ENCODE peak calls at places on chromosomes 16 and 17, in nine cellular contexts. One of them, this sample, is unnamed.

GRCh38 chr17:7295230-7296180 is 1.1 kb upstream of the YBX2 start:
- DNase-seq in activated CD8-positive, alpha-beta memory T cell treated with anti-CD3 and anti-CD28 coated beads for 24 hours: no peak
- DNase-seq in mesendoderm: no peak
- DNase-seq in fibroblast of the conjunctiva: no peak
- DNase-seq in hippocampal formation: no peak
- DNase-seq in naive B cell: no peak
- DNase-seq in mucosa of gallbladder: no peak
- DNase-seq in T-cell: no peak
- DNase-seq in neural crest cell: no peak
- DNase-seq in this sample: no peak

GRCh38 chr17:33292981-33293867 is at the start of gene ASIC2:
- DNase-seq in activated CD8-positive, alpha-beta memory T cell treated with anti-CD3 and anti-CD28 coated beads for 24 hours: no peak
- DNase-seq in mesendoderm: peak
- DNase-seq in fibroblast of the conjunctiva: no peak
- DNase-seq in hippocampal formation: no peak
- DNase-seq in naive B cell: no peak
- DNase-seq in mucosa of gallbladder: peak
- DNase-seq in T-cell: no peak
- DNase-seq in neural crest cell: peak
- DNase-seq in this sample: no peak

GRCh38 chr17:21687136-21687953 is 5.0 kb upstream of the KCNJ18 start:
- DNase-seq in activated CD8-positive, alpha-beta memory T cell treated with anti-CD3 and anti-CD28 coated beads for 24 hours: no peak
- DNase-seq in mesendoderm: no peak
- DNase-seq in fibroblast of the conjunctiva: no peak
- DNase-seq in hippocampal formation: no peak
- DNase-seq in naive B cell: no peak
- DNase-seq in mucosa of gallbladder: no peak
- DNase-seq in T-cell: no peak
- DNase-seq in neural crest cell: no peak
- DNase-seq in this sample: no peak

GRCh38 chr16:2482181-2483107 is 7.5 kb downstream of the TBC1D24 start:
- DNase-seq in activated CD8-positive, alpha-beta memory T cell treated with anti-CD3 and anti-CD28 coated beads for 24 hours: no peak
- DNase-seq in mesendoderm: no peak
- DNase-seq in fibroblast of the conjunctiva: peak
- DNase-seq in hippocampal formation: peak
- DNase-seq in naive B cell: no peak
- DNase-seq in mucosa of gallbladder: peak
- DNase-seq in T-cell: no peak
- DNase-seq in neural crest cell: no peak
- DNase-seq in this sample: no peak

GRCh38 chr17:68360198-68360597 is 68.9 kb downstream of the ARSG start:
- DNase-seq in activated CD8-positive, alpha-beta memory T cell treated with anti-CD3 and anti-CD28 coated beads for 24 hours: no peak
- DNase-seq in mesendoderm: no peak
- DNase-seq in fibroblast of the conjunctiva: no peak
- DNase-seq in hippocampal formation: no peak
- DNase-seq in naive B cell: no peak
- DNase-seq in mucosa of gallbladder: no peak
- DNase-seq in T-cell: no peak
- DNase-seq in neural crest cell: no peak
- DNase-seq in this sample: no peak

GRCh38 chr16:56948234-56948633 is 13.5 kb upstream of the CETP start:
- DNase-seq in activated CD8-positive, alpha-beta memory T cell treated with anti-CD3 and anti-CD28 coated beads for 24 hours: no peak
- DNase-seq in mesendoderm: no peak
- DNase-seq in fibroblast of the conjunctiva: no peak
- DNase-seq in hippocampal formation: no peak
- DNase-seq in naive B cell: no peak
- DNase-seq in mucosa of gallbladder: no peak
- DNase-seq in T-cell: no peak
- DNase-seq in neural crest cell: no peak
- DNase-seq in this sample: no peak

GRCh38 chr16:84518804-84519341 is 14.4 kb upstream of the MEAK7 start:
- DNase-seq in activated CD8-positive, alpha-beta memory T cell treated with anti-CD3 and anti-CD28 coated beads for 24 hours: peak
- DNase-seq in mesendoderm: no peak
- DNase-seq in fibroblast of the conjunctiva: no peak
- DNase-seq in hippocampal formation: no peak
- DNase-seq in naive B cell: no peak
- DNase-seq in mucosa of gallbladder: no peak
- DNase-seq in T-cell: peak
- DNase-seq in neural crest cell: no peak
- DNase-seq in this sample: peak

GRCh38 chr17:50903604-50904521 is 37.7 kb upstream of the TOB1 start:
- DNase-seq in activated CD8-positive, alpha-beta memory T cell treated with anti-CD3 and anti-CD28 coated beads for 24 hours: no peak
- DNase-seq in mesendoderm: no peak
- DNase-seq in fibroblast of the conjunctiva: peak
- DNase-seq in hippocampal formation: no peak
- DNase-seq in naive B cell: no peak
- DNase-seq in mucosa of gallbladder: no peak
- DNase-seq in T-cell: peak
- DNase-seq in neural crest cell: no peak
- DNase-seq in this sample: peak

GRCh38 chr17:32583053-32583452 is 96.3 kb downstream of the CDK5R1 start:
- DNase-seq in activated CD8-positive, alpha-beta memory T cell treated with anti-CD3 and anti-CD28 coated beads for 24 hours: no peak
- DNase-seq in mesendoderm: no peak
- DNase-seq in fibroblast of the conjunctiva: no peak
- DNase-seq in hippocampal formation: no peak
- DNase-seq in naive B cell: no peak
- DNase-seq in mucosa of gallbladder: no peak
- DNase-seq in T-cell: no peak
- DNase-seq in neural crest cell: no peak
- DNase-seq in this sample: no peak

GRCh38 chr16:54473201-54473993 is 186.8 kb upstream of the IRX3 start:
- DNase-seq in activated CD8-positive, alpha-beta memory T cell treated with anti-CD3 and anti-CD28 coated beads for 24 hours: no peak
- DNase-seq in mesendoderm: no peak
- DNase-seq in fibroblast of the conjunctiva: peak
- DNase-seq in hippocampal formation: no peak
- DNase-seq in naive B cell: no peak
- DNase-seq in mucosa of gallbladder: no peak
- DNase-seq in T-cell: no peak
- DNase-seq in neural crest cell: no peak
- DNase-seq in this sample: no peak

GRCh38 chr17:70901870-70902269 is 732.5 kb downstream of the KCNJ2 start:
- DNase-seq in activated CD8-positive, alpha-beta memory T cell treated with anti-CD3 and anti-CD28 coated beads for 24 hours: no peak
- DNase-seq in mesendoderm: no peak
- DNase-seq in fibroblast of the conjunctiva: no peak
- DNase-seq in hippocampal formation: no peak
- DNase-seq in naive B cell: no peak
- DNase-seq in mucosa of gallbladder: no peak
- DNase-seq in T-cell: no peak
- DNase-seq in neural crest cell: no peak
- DNase-seq in this sample: no peak

GRCh38 chr16:72537684-72538083 is 365.7 kb upstream of the PMFBP1 start:
- DNase-seq in activated CD8-positive, alpha-beta memory T cell treated with anti-CD3 and anti-CD28 coated beads for 24 hours: no peak
- DNase-seq in mesendoderm: no peak
- DNase-seq in fibroblast of the conjunctiva: no peak
- DNase-seq in hippocampal formation: no peak
- DNase-seq in naive B cell: no peak
- DNase-seq in mucosa of gallbladder: no peak
- DNase-seq in T-cell: no peak
- DNase-seq in neural crest cell: no peak
- DNase-seq in this sample: no peak

GRCh38 chr17:16989953-16990860 is 18.3 kb upstream of the TNFRSF13B start:
- DNase-seq in activated CD8-positive, alpha-beta memory T cell treated with anti-CD3 and anti-CD28 coated beads for 24 hours: no peak
- DNase-seq in mesendoderm: peak
- DNase-seq in fibroblast of the conjunctiva: no peak
- DNase-seq in hippocampal formation: no peak
- DNase-seq in naive B cell: no peak
- DNase-seq in mucosa of gallbladder: no peak
- DNase-seq in T-cell: no peak
- DNase-seq in neural crest cell: no peak
- DNase-seq in this sample: no peak

GRCh38 chr17:15123593-15124590 is 141.2 kb downstream of the PMP22 start:
- DNase-seq in activated CD8-positive, alpha-beta memory T cell treated with anti-CD3 and anti-CD28 coated beads for 24 hours: no peak
- DNase-seq in mesendoderm: peak
- DNase-seq in fibroblast of the conjunctiva: no peak
- DNase-seq in hippocampal formation: no peak
- DNase-seq in naive B cell: no peak
- DNase-seq in mucosa of gallbladder: no peak
- DNase-seq in T-cell: no peak
- DNase-seq in neural crest cell: no peak
- DNase-seq in this sample: no peak

GRCh38 chr16:47970291-47970931 is 185.4 kb downstream of the ABCC12 start:
- DNase-seq in activated CD8-positive, alpha-beta memory T cell treated with anti-CD3 and anti-CD28 coated beads for 24 hours: no peak
- DNase-seq in mesendoderm: peak
- DNase-seq in fibroblast of the conjunctiva: no peak
- DNase-seq in hippocampal formation: no peak
- DNase-seq in naive B cell: no peak
- DNase-seq in mucosa of gallbladder: no peak
- DNase-seq in T-cell: no peak
- DNase-seq in neural crest cell: peak
- DNase-seq in this sample: no peak

GRCh38 chr16:84413605-84414004 is 45.3 kb downstream of the ATP2C2 start:
- DNase-seq in activated CD8-positive, alpha-beta memory T cell treated with anti-CD3 and anti-CD28 coated beads for 24 hours: no peak
- DNase-seq in mesendoderm: no peak
- DNase-seq in fibroblast of the conjunctiva: no peak
- DNase-seq in hippocampal formation: no peak
- DNase-seq in naive B cell: no peak
- DNase-seq in mucosa of gallbladder: no peak
- DNase-seq in T-cell: no peak
- DNase-seq in neural crest cell: no peak
- DNase-seq in this sample: no peak

GRCh38 chr17:76569607-76570279 is 15.9 kb downstream of the ST6GALNAC2 start:
- DNase-seq in activated CD8-positive, alpha-beta memory T cell treated with anti-CD3 and anti-CD28 coated beads for 24 hours: no peak
- DNase-seq in mesendoderm: peak
- DNase-seq in fibroblast of the conjunctiva: no peak
- DNase-seq in hippocampal formation: peak
- DNase-seq in naive B cell: no peak
- DNase-seq in mucosa of gallbladder: peak
- DNase-seq in T-cell: no peak
- DNase-seq in neural crest cell: no peak
- DNase-seq in this sample: no peak

GRCh38 chr17:8124350-8125195 is 667 bp upstream of the HES7 start:
- DNase-seq in activated CD8-positive, alpha-beta memory T cell treated with anti-CD3 and anti-CD28 coated beads for 24 hours: peak
- DNase-seq in mesendoderm: peak
- DNase-seq in fibroblast of the conjunctiva: no peak
- DNase-seq in hippocampal formation: no peak
- DNase-seq in naive B cell: no peak
- DNase-seq in mucosa of gallbladder: no peak
- DNase-seq in T-cell: no peak
- DNase-seq in neural crest cell: peak
- DNase-seq in this sample: no peak